ENCODE peak calls at places on chromosomes 13 and 19, in nine cellular contexts. W is K562, O is Peyer's patch, S is A549, U is IMR-90, A is upper lobe of left lung, F is heart left ventricle, C is tibial nerve, R is body of pancreas. L is an unnamed sample.
A peak's percentile ranks its signal among the peaks of the same experiment; 100 is the strongest.

GRCh38 chr19:15631817-15632216 is 8.9 kb upstream of the CYP4F3 start:
- DNase-seq in W (peak; percentile 80), O (no peak), S (no peak), U (no peak), A (no peak), F (no peak), C (no peak), R (no peak), L (no peak)

GRCh38 chr19:38657633-38658222 is 10.3 kb downstream of the ACTN4 start:
- DNase-seq in W (no peak), O (no peak), S (peak; percentile 95), U (peak; percentile 89), A (no peak), F (no peak), C (no peak), R (no peak), L (no peak)

GRCh38 chr13:94972262-94972661 is 259.9 kb upstream of the SOX21 start:
- DNase-seq in W (no peak), O (no peak), S (no peak), U (no peak), A (no peak), F (no peak), C (no peak), R (no peak), L (no peak)

GRCh38 chr13:38180100-38180499 is 169.6 kb upstream of the UFM1 start:
- DNase-seq in W (no peak), O (no peak), S (no peak), U (peak; percentile 2), A (no peak), F (no peak), C (no peak), R (no peak), L (no peak)

GRCh38 chr13:30551194-30551593 is 66.5 kb upstream of the USPL1 start:
- DNase-seq in W (peak; percentile 14), O (no peak), S (peak; percentile 45), U (peak; percentile 43), A (no peak), F (no peak), C (no peak), R (peak; percentile 50), L (no peak)

GRCh38 chr13:66765559-66765958 is 464.6 kb downstream of the PCDH9 start:
- DNase-seq in W (no peak), O (no peak), S (no peak), U (no peak), A (no peak), F (no peak), C (no peak), R (no peak), L (no peak)

GRCh38 chr19:1061987-1062386 is 5.0 kb upstream of the ARHGAP45 start:
- DNase-seq in W (no peak), O (no peak), S (no peak), U (no peak), A (no peak), F (no peak), C (no peak), R (no peak), L (no peak)

GRCh38 chr13:109146912-109147624 is 517.7 kb downstream of the MYO16 start:
- DNase-seq in W (no peak), O (no peak), S (peak; percentile 91), U (peak; percentile 89), A (no peak), F (no peak), C (no peak), R (no peak), L (no peak)

GRCh38 chr13:48902421-48902820 is 73.3 kb upstream of the FNDC3A start:
- DNase-seq in W (no peak), O (no peak), S (no peak), U (peak; percentile 19), A (peak; percentile 58), F (no peak), C (no peak), R (peak; percentile 5), L (no peak)

GRCh38 chr19:21084343-21084742 is 2.3 kb downstream of the ZNF714 start:
- DNase-seq in W (no peak), O (no peak), S (no peak), U (peak; percentile 79), A (peak; percentile 25), F (no peak), C (no peak), R (no peak), L (no peak)

GRCh38 chr13:37074703-37075102 is 15.2 kb upstream of the SUPT20H start:
- DNase-seq in W (no peak), O (no peak), S (peak; percentile 11), U (peak; percentile 49), A (no peak), F (no peak), C (no peak), R (no peak), L (no peak)

GRCh38 chr13:79989251-79989661 is 351.7 kb downstream of the SPRY2 start:
- DNase-seq in W (no peak), O (peak; percentile 48), S (peak; percentile 21), U (peak; percentile 56), A (no peak), F (no peak), C (no peak), R (no peak), L (no peak)

GRCh38 chr13:101417043-101417406 is 717 bp upstream of the NALCN start:
- DNase-seq in W (no peak), O (no peak), S (peak; percentile 39), U (peak; percentile 84), A (no peak), F (no peak), C (no peak), R (no peak), L (no peak)

GRCh38 chr13:28337196-28338045 is 157.5 kb downstream of the FLT1 start:
- DNase-seq in W (no peak), O (no peak), S (no peak), U (peak; percentile 89), A (no peak), F (no peak), C (no peak), R (no peak), L (no peak)
- H3K27ac ChIP-seq in W (no peak overlapping the region), O (no peak overlapping the region), S (no peak overlapping the region), U (no peak overlapping the region), A (no peak overlapping the region), F (peak overlapping the region; percentile 62), C (no peak overlapping the region), R (no peak overlapping the region), L (no peak overlapping the region)

DNA sequence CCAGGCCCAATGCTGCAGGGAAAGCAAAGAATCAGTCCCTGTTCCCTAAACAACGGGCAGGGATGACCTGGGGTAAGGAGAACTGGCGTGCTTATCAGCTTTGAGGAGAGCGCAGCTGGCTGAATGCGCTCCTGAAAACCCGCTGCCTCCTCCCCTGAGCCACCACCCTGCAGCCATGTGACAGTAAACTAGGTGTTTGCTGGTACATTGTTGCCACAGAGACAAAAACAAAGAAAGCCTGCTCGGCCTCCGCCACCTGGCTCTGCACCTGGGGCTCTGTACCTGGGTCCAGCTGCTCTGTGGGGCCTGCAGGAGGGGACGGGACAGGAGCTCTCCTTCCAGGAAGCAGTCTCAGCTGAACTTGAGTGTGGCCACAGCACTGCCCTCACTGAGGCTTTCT is 21.8 kb downstream of the MCF2L start:
- DNase-seq in W (no peak), O (peak; percentile 90), S (no peak), U (no peak), A (no peak), F (no peak), C (no peak), R (peak; percentile 89), L (peak; percentile 84)
- TF ChIP-seq POLR2A in W (no peak), O (peak; percentile 31), S (no peak), U (no peak), A (no peak), F (no peak), C (no peak), R (peak; percentile 26), L (no peak)

DNA sequence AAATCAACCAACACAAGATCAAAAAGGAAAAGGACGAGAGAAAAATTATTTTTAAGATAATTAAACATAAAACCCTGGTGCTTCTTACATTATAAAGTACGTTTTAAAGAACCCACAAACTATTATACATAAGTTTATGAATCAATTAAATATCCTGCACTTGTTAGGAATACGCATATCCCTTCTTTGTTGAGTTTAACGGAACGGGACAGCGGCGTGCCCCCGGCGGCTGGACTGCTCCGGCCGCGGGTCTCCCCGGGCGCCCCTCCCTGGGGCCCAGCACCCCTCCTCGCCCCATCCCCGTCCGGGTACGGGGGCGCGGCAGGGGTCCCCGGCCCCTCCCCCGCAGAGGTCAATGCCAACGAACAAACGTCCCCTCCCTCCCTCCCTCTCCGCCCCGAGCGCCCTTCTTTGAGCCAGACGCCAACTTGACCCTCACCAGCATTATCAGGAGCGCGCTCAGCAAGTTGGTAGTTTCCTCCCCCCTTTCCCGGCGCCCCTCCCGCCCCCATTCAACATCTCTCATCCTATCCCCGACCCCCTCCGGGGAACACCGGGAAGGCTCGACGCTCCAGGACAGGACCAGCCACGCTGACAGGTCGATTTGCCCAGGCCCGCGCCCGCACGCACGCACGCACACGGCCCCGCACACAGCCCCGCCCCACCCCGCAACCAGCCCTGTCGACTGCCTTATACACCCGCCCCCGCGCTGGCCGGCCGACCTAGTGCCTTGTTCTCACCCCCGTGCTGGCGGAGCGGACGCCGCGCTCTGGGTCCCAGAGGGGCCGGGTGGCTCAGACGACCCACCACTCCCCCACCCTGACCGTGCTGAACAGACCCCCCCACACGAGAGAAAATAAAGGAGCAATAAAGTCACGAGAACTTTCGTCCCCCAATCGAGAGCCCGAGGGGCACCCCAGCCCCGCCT is 5.1 kb downstream of the LYL1 start:
- DNase-seq in W (peak; percentile 83), O (no peak), S (no peak), U (no peak), A (peak; percentile 62), F (peak; percentile 86), C (peak; percentile 49), R (no peak), L (no peak)
- H3K27ac ChIP-seq in W (peak overlapping the region; percentile 98), O (peak overlapping the region; percentile 92), S (no peak overlapping the region), U (no peak overlapping the region), A (peak overlapping the region; percentile 96), F (peak overlapping the region; percentile 96), C (peak overlapping the region; percentile 79), R (no peak overlapping the region), L (peak overlapping the region; percentile 68)

DNA sequence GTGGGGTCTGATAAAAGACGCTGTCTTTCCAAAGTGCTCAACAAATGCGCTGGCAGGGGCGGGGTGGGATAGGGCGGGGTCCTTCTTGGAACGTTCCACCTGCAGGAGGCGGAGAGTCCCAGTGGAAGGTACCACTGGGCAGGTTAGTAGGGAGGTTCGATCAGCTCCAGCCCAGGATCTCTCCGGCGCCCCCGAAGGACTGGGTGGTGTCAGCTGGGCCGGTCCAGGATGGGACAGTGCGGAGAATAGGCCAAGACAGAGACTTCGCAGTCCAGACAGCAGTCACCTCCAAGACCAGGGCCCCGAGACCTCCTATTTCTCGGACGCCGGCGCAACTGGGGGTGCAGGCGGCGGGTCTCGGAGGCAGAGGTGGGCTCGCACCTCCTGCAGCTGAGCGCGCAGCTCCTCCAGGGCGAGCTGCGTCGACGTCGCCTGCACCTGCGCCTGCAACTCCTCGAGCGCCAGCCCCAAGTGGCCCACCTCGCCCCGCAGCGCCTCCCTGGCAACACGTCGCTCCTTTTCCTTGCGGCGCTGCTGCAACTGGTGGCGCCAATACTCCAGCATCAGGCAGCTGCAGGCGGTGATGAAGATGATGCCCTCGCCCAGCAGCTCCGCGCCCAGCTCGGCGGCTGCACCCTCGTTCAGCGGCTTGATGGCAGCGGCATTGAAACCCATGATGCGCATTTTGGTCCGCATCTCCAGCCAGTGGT is 21.6 kb downstream of the VASP start:
- DNase-seq in W (peak; percentile 81), O (peak; percentile 79), S (peak; percentile 63), U (no peak), A (no peak), F (no peak), C (no peak), R (peak; percentile 78), L (peak; percentile 69)
- TF ChIP-seq POLR2A in W (no peak), O (no peak), S (no peak), U (no peak), A (no peak), F (no peak), C (no peak), R (peak; percentile 25), L (no peak)